ENCODE peak calls at places on chromosome 6, in five cellular contexts. One of them, this sample, is unnamed. For H3K4me1 and H3K36me3, the result is how much of the 10 kb centered on the place peaks cover.

GRCh38 chr6:81759782-81760181 is 7.3 kb upstream of the TENT5A start:
- DNase-seq in OCI-LY7: no peak
- DNase-seq in uterus: no peak
- DNase-seq in naive thymus-derived CD4-positive, alpha-beta T cell: no peak
- DNase-seq in neural progenitor cell: no peak
- DNase-seq in this sample: no peak

GRCh38 chr6:56223995-56224394 is 23.4 kb downstream of the COL21A1 start:
- DNase-seq in OCI-LY7: no peak
- DNase-seq in uterus: peak
- DNase-seq in naive thymus-derived CD4-positive, alpha-beta T cell: no peak
- DNase-seq in neural progenitor cell: no peak
- DNase-seq in this sample: no peak

GRCh38 chr6:111256646-111257045 is 169.3 kb downstream of the SLC16A10 start:
- DNase-seq in OCI-LY7: no peak
- DNase-seq in uterus: no peak
- DNase-seq in naive thymus-derived CD4-positive, alpha-beta T cell: no peak
- DNase-seq in neural progenitor cell: no peak
- DNase-seq in this sample: no peak

GRCh38 chr6:158560787-158561246 is 926 bp downstream of the TMEM181 start:
- DNase-seq in OCI-LY7: peak
- DNase-seq in uterus: no peak
- DNase-seq in naive thymus-derived CD4-positive, alpha-beta T cell: no peak
- DNase-seq in neural progenitor cell: peak
- DNase-seq in this sample: no peak

GRCh38 chr6:13586936-13587542 is 12.6 kb downstream of the SIRT5 start:
- DNase-seq in OCI-LY7: no peak
- DNase-seq in uterus: no peak
- DNase-seq in naive thymus-derived CD4-positive, alpha-beta T cell: no peak
- DNase-seq in neural progenitor cell: no peak
- DNase-seq in this sample: no peak

GRCh38 chr6:22053385-22053997 is 243.3 kb downstream of the PRL start:
- DNase-seq in OCI-LY7: no peak
- DNase-seq in uterus: no peak
- DNase-seq in naive thymus-derived CD4-positive, alpha-beta T cell: no peak
- DNase-seq in neural progenitor cell: no peak
- DNase-seq in this sample: no peak

GRCh38 chr6:43945778-43946100 is 175.7 kb downstream of the VEGFA start:
- DNase-seq in OCI-LY7: no peak
- DNase-seq in uterus: no peak
- DNase-seq in naive thymus-derived CD4-positive, alpha-beta T cell: no peak
- DNase-seq in neural progenitor cell: no peak
- DNase-seq in this sample: no peak

GRCh38 chr6:27275025-27275956 is 27.8 kb downstream of the PRSS16 start:
- DNase-seq in OCI-LY7: no peak
- DNase-seq in uterus: no peak
- DNase-seq in naive thymus-derived CD4-positive, alpha-beta T cell: no peak
- DNase-seq in neural progenitor cell: peak
- DNase-seq in this sample: no peak

GRCh38 chr6:169621311-169621710 is 80.5 kb downstream of the WDR27 start:
- DNase-seq in OCI-LY7: no peak
- DNase-seq in uterus: no peak
- DNase-seq in naive thymus-derived CD4-positive, alpha-beta T cell: no peak
- DNase-seq in neural progenitor cell: no peak
- DNase-seq in this sample: no peak

GRCh38 chr6:119256978-119257462 is 92.5 kb downstream of the MAN1A1 start:
- DNase-seq in OCI-LY7: no peak
- DNase-seq in uterus: no peak
- DNase-seq in naive thymus-derived CD4-positive, alpha-beta T cell: no peak
- DNase-seq in neural progenitor cell: no peak
- DNase-seq in this sample: no peak

GRCh38 chr6:165858571-165858970 is 195.5 kb upstream of the PDE10A start:
- DNase-seq in OCI-LY7: no peak
- DNase-seq in uterus: no peak
- DNase-seq in naive thymus-derived CD4-positive, alpha-beta T cell: no peak
- DNase-seq in neural progenitor cell: peak
- DNase-seq in this sample: no peak

GRCh38 chr6:26268659-26269402 is 96.2 kb upstream of the BTN3A2 start:
- DNase-seq in OCI-LY7: peak
- DNase-seq in uterus: no peak
- DNase-seq in naive thymus-derived CD4-positive, alpha-beta T cell: no peak
- DNase-seq in neural progenitor cell: peak
- DNase-seq in this sample: no peak

GRCh38 chr6:169106176-169106575 is 147.5 kb downstream of the THBS2 start:
- DNase-seq in OCI-LY7: no peak
- DNase-seq in uterus: no peak
- DNase-seq in naive thymus-derived CD4-positive, alpha-beta T cell: no peak
- DNase-seq in neural progenitor cell: no peak
- DNase-seq in this sample: no peak

GRCh38 chr6:106882601-106883518 is 91.7 kb downstream of the CD24 start:
- DNase-seq in OCI-LY7: no peak
- DNase-seq in uterus: no peak
- DNase-seq in naive thymus-derived CD4-positive, alpha-beta T cell: no peak
- DNase-seq in neural progenitor cell: no peak
- DNase-seq in this sample: no peak

GRCh38 chr6:15132854-15133670 is 112.8 kb upstream of the JARID2 start:
- DNase-seq in OCI-LY7: no peak
- DNase-seq in uterus: peak
- DNase-seq in naive thymus-derived CD4-positive, alpha-beta T cell: no peak
- DNase-seq in neural progenitor cell: no peak
- DNase-seq in this sample: no peak

GRCh38 chr6:82570083-82570482 is 206.5 kb downstream of the TPBG start:
- DNase-seq in OCI-LY7: no peak
- DNase-seq in uterus: no peak
- DNase-seq in naive thymus-derived CD4-positive, alpha-beta T cell: no peak
- DNase-seq in neural progenitor cell: no peak
- DNase-seq in this sample: no peak

GRCh38 chr6:47567586-47567985 is 90.0 kb downstream of the CD2AP start:
- DNase-seq in OCI-LY7: no peak
- DNase-seq in uterus: no peak
- DNase-seq in naive thymus-derived CD4-positive, alpha-beta T cell: no peak
- DNase-seq in neural progenitor cell: no peak
- DNase-seq in this sample: no peak

GRCh38 chr6:117917176-117917575 is 10.1 kb downstream of the SLC35F1 start:
- DNase-seq in OCI-LY7: no peak
- DNase-seq in uterus: no peak
- DNase-seq in naive thymus-derived CD4-positive, alpha-beta T cell: no peak
- DNase-seq in neural progenitor cell: no peak
- DNase-seq in this sample: no peak

GRCh38 chr6:119653329-119653728 is 303.8 kb upstream of the MAN1A1 start:
- DNase-seq in OCI-LY7: no peak
- DNase-seq in uterus: no peak
- DNase-seq in naive thymus-derived CD4-positive, alpha-beta T cell: no peak
- DNase-seq in neural progenitor cell: no peak
- DNase-seq in this sample: no peak

GRCh38 chr6:101294051-101294638 is 99.4 kb upstream of the GRIK2 start:
- DNase-seq in OCI-LY7: no peak
- DNase-seq in uterus: no peak
- DNase-seq in naive thymus-derived CD4-positive, alpha-beta T cell: no peak
- DNase-seq in neural progenitor cell: no peak
- DNase-seq in this sample: no peak

GRCh38 chr6:116560130-116560529 is 6.6 kb downstream of the CALHM4 start:
- DNase-seq in OCI-LY7: no peak
- DNase-seq in uterus: no peak
- DNase-seq in naive thymus-derived CD4-positive, alpha-beta T cell: no peak
- DNase-seq in neural progenitor cell: no peak
- DNase-seq in this sample: no peak
- H3K4me1 ChIP-seq in OCI-LY7: under half
- H3K4me1 ChIP-seq in uterus: under half
- H3K4me1 ChIP-seq in naive thymus-derived CD4-positive, alpha-beta T cell: under half
- H3K4me1 ChIP-seq in neural progenitor cell: under half
- H3K4me1 ChIP-seq in this sample: under half

GRCh38 chr6:161225677-161226004 is 48.2 kb downstream of the AGPAT4 start:
- DNase-seq in OCI-LY7: no peak
- DNase-seq in uterus: no peak
- DNase-seq in naive thymus-derived CD4-positive, alpha-beta T cell: no peak
- DNase-seq in neural progenitor cell: no peak
- DNase-seq in this sample: no peak
- H3K36me3 ChIP-seq in OCI-LY7: under half
- H3K36me3 ChIP-seq in uterus: under half
- H3K36me3 ChIP-seq in naive thymus-derived CD4-positive, alpha-beta T cell: under half
- H3K36me3 ChIP-seq in neural progenitor cell: under half
- H3K36me3 ChIP-seq in this sample: under half

GRCh38 chr6:159977242-159978214 is 8.6 kb downstream of the IGF2R start:
- DNase-seq in OCI-LY7: no peak
- DNase-seq in uterus: peak
- DNase-seq in naive thymus-derived CD4-positive, alpha-beta T cell: no peak
- DNase-seq in neural progenitor cell: peak
- DNase-seq in this sample: peak

GRCh38 chr6:159979136-159979874 is 10.4 kb downstream of the IGF2R start:
- DNase-seq in OCI-LY7: peak
- DNase-seq in uterus: no peak
- DNase-seq in naive thymus-derived CD4-positive, alpha-beta T cell: no peak
- DNase-seq in neural progenitor cell: peak
- DNase-seq in this sample: peak

GRCh38 chr6:159974932-159975331 is 6.0 kb downstream of the IGF2R start:
- DNase-seq in OCI-LY7: no peak
- DNase-seq in uterus: no peak
- DNase-seq in naive thymus-derived CD4-positive, alpha-beta T cell: no peak
- DNase-seq in neural progenitor cell: no peak
- DNase-seq in this sample: no peak

GRCh38 chr6:159978291-159979135 is 9.6 kb downstream of the IGF2R start:
- DNase-seq in OCI-LY7: peak
- DNase-seq in uterus: no peak
- DNase-seq in naive thymus-derived CD4-positive, alpha-beta T cell: no peak
- DNase-seq in neural progenitor cell: peak
- DNase-seq in this sample: no peak

DNA sequence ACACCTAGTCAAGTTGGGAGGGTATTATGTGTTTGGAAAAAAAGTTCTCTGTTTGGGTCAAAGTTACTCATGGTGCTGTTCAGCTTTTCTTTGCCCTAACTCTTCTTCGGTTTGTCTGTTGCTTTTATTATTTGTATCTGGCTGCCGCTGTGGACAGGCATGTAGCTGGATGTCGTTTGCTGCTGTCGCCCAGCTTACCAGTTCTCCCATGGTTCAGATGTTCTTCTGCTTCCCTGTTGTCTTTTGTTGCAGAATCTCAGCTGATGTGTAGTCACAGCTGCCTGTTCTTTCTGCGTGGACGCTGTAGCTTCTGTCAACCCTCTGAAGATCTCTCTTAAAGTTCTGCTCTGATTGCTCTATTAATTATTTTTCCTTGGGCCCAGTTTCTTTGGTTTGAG is 8.0 kb downstream of the IGF2R start:
- DNase-seq in OCI-LY7: no peak
- DNase-seq in uterus: no peak
- DNase-seq in naive thymus-derived CD4-positive, alpha-beta T cell: no peak
- DNase-seq in neural progenitor cell: no peak
- DNase-seq in this sample: no peak
- H3K4me3 ChIP-seq in OCI-LY7: no peak
- H3K4me3 ChIP-seq in uterus: no peak
- H3K4me3 ChIP-seq in naive thymus-derived CD4-positive, alpha-beta T cell: no peak
- H3K4me3 ChIP-seq in neural progenitor cell: no peak
- H3K4me3 ChIP-seq in this sample: no peak

DNA sequence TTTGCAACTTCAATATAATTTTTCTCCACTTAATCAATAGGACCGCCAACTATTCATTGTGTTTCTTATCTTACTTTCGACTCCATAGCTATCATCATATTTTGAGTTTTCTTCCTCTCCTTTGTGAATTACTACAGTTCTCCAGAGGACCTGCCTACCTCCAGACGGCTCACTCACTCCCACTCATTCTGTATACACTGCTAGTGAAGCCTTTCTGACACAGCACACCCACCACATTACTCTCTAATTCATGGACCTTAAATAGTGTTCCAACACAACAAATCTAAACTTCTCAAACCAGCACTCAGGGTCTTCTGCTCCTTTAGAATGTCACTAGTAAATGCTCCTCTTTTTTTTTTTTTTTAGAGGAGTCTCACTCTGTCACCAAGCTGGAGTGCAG is 23.8 kb downstream of the FKBP5 start:
- DNase-seq in OCI-LY7: no peak
- DNase-seq in uterus: no peak
- DNase-seq in naive thymus-derived CD4-positive, alpha-beta T cell: no peak
- DNase-seq in neural progenitor cell: no peak
- DNase-seq in this sample: no peak
- H3K4me1 ChIP-seq in OCI-LY7: half or more
- H3K4me1 ChIP-seq in uterus: under half
- H3K4me1 ChIP-seq in naive thymus-derived CD4-positive, alpha-beta T cell: under half
- H3K4me1 ChIP-seq in neural progenitor cell: under half
- H3K4me1 ChIP-seq in this sample: under half

GRCh38 chr6:303263-303662 is 11.0 kb downstream of the DUSP22 start:
- DNase-seq in OCI-LY7: no peak
- DNase-seq in uterus: no peak
- DNase-seq in naive thymus-derived CD4-positive, alpha-beta T cell: no peak
- DNase-seq in neural progenitor cell: no peak
- DNase-seq in this sample: no peak

GRCh38 chr6:300494-301198 is 8.4 kb downstream of the DUSP22 start:
- DNase-seq in OCI-LY7: no peak
- DNase-seq in uterus: no peak
- DNase-seq in naive thymus-derived CD4-positive, alpha-beta T cell: no peak
- DNase-seq in neural progenitor cell: no peak
- DNase-seq in this sample: no peak

GRCh38 chr6:302760-303159 is 10.5 kb downstream of the DUSP22 start:
- DNase-seq in OCI-LY7: no peak
- DNase-seq in uterus: no peak
- DNase-seq in naive thymus-derived CD4-positive, alpha-beta T cell: no peak
- DNase-seq in neural progenitor cell: no peak
- DNase-seq in this sample: no peak

GRCh38 chr6:301526-301925 is 9.2 kb downstream of the DUSP22 start:
- DNase-seq in OCI-LY7: no peak
- DNase-seq in uterus: no peak
- DNase-seq in naive thymus-derived CD4-positive, alpha-beta T cell: no peak
- DNase-seq in neural progenitor cell: no peak
- DNase-seq in this sample: no peak

DNA sequence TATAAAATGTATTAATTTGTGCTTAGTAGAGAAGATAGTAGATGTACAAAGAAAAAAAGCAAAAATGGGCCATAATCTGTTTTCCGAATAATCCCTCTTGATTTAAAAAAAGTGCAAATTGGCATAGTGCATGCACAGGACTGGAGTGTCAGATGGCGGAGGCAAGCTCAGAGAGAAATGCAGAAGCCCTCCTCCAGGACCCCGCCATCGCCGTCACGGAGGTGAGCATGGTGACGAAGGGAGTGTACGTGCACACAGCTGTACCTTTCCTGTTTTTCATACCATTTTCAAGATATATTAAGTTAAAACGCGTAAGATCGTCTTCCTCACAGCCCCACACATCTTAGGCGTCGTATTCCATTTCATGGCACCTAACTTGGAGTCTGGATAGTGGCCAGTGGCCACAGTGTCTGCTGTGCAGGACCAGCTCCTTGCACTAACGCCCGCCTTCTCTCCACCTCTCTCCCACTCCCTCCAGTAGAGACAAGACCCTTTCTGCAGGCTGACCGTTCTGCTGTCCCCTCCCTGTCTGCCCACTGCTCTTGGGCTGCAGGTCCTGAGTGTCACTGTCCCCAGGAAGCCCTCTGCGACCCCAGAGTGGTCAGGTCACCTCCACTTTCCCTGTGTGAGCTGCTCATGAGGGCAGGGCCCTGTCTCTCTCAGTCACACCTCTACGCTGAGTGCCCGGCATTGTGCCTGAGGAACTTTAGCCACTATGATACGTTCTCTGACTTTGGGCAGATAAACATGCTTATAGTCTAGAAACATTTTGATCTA is 9.8 kb downstream of the DUSP22 start:
- DNase-seq in OCI-LY7: no peak
- DNase-seq in uterus: no peak
- DNase-seq in naive thymus-derived CD4-positive, alpha-beta T cell: no peak
- DNase-seq in neural progenitor cell: no peak
- DNase-seq in this sample: no peak
- H3K36me3 ChIP-seq in OCI-LY7: under half
- H3K36me3 ChIP-seq in uterus: under half
- H3K36me3 ChIP-seq in naive thymus-derived CD4-positive, alpha-beta T cell: under half
- H3K36me3 ChIP-seq in neural progenitor cell: under half
- H3K36me3 ChIP-seq in this sample: under half

GRCh38 chr6:41683460-41684310 is 45.4 kb downstream of the MDFI start:
- DNase-seq in OCI-LY7: peak
- DNase-seq in uterus: peak
- DNase-seq in naive thymus-derived CD4-positive, alpha-beta T cell: peak
- DNase-seq in neural progenitor cell: peak
- DNase-seq in this sample: peak
- H3K4me3 ChIP-seq in OCI-LY7: no peak
- H3K4me3 ChIP-seq in uterus: peak
- H3K4me3 ChIP-seq in naive thymus-derived CD4-positive, alpha-beta T cell: peak
- H3K4me3 ChIP-seq in neural progenitor cell: peak
- H3K4me3 ChIP-seq in this sample: peak